ENCODE peak calls at places on chromosomes 12 and 14, in four cellular contexts. J is naive thymus-derived CD8-positive, alpha-beta T cell; L is activated CD8-positive, alpha-beta memory T cell treated with anti-CD3 and anti-CD28 coated beads, Interleukin-2, amount 50 U/mL, for 4 hours; S is AG09319. I is an unnamed sample.

GRCh38 chr12:125169870-125170269 is 104.6 kb downstream of the AACS start:
- DNase-seq in L (no peak), S (no peak), J (no peak), I (no peak)

GRCh38 chr12:26114720-26115406 is 10.0 kb downstream of the BHLHE41 start:
- DNase-seq in S (no peak), L (no peak), J (no peak), I (no peak)

GRCh38 chr14:104787736-104788532 is 7.6 kb downstream of the AKT1 start:
- DNase-seq in S (no peak), L (no peak), J (no peak), I (no peak)

GRCh38 chr12:119573086-119573485 is 20.5 kb upstream of the TMEM233 start:
- DNase-seq in S (no peak), L (no peak), J (no peak), I (no peak)

GRCh38 chr12:124015791-124016510 is 42.9 kb downstream of the ZNF664 start:
- DNase-seq in J (no peak), S (no peak), L (no peak), I (no peak)

GRCh38 chr14:23168246-23168645 is 15.2 kb downstream of the SLC7A8 start:
- DNase-seq in L (no peak), J (no peak), S (no peak), I (no peak)

GRCh38 chr12:59615392-59616165 is 19.8 kb downstream of the SLC16A7 start:
- DNase-seq in L (no peak), S (no peak), J (no peak), I (no peak)

GRCh38 chr12:96500686-96501085 is 11.3 kb downstream of the CFAP54 start:
- DNase-seq in L (no peak), S (no peak), J (no peak), I (no peak)

GRCh38 chr12:12176402-12176801 is 90.4 kb downstream of the LRP6 start:
- DNase-seq in S (no peak), J (no peak), L (no peak), I (no peak)

GRCh38 chr12:119920064-119920463 is 42.9 kb upstream of the CIT start:
- DNase-seq in J (no peak), S (no peak), L (no peak), I (no peak)

GRCh38 chr12:127655691-127656090 is 611.3 kb upstream of the TMEM132C start:
- DNase-seq in S (peak), J (no peak), L (no peak), I (no peak)

GRCh38 chr14:53638966-53639365 is 317.7 kb downstream of the BMP4 start:
- DNase-seq in J (no peak), S (no peak), L (no peak), I (no peak)

GRCh38 chr12:76346798-76347420 is 1.3 kb downstream of the BBS10 start:
- DNase-seq in S (peak), J (no peak), L (no peak), I (peak)

GRCh38 chr14:65187421-65188049 is 85.2 kb upstream of the MAX start:
- DNase-seq in L (no peak), J (no peak), S (no peak), I (no peak)

GRCh38 chr12:123148223-123148622 is 2.7 kb downstream of the PITPNM2 start:
- DNase-seq in J (no peak), S (no peak), L (no peak), I (no peak)

GRCh38 chr14:106538193-106538592 is 1011.8 kb downstream of the TMEM121 start:
- DNase-seq in J (no peak), S (no peak), L (no peak), I (no peak)

GRCh38 chr14:60327447-60328331 is 78.7 kb downstream of the PPM1A start:
- DNase-seq in J (peak), L (peak), S (no peak), I (no peak)

GRCh38 chr14:51507556-51508511 is 143.9 kb upstream of the FRMD6 start:
- DNase-seq in S (peak), L (no peak), J (no peak), I (peak)

GRCh38 chr14:26191666-26192065 is 406.2 kb downstream of the NOVA1 start:
- DNase-seq in J (no peak), L (no peak), S (no peak), I (no peak)

GRCh38 chr12:79766705-79767464 is 76.1 kb upstream of the PAWR start:
- DNase-seq in L (no peak), J (no peak), S (no peak), I (no peak)

I was measured in fibroblast of the conjunctiva.